ENCODE peak calls at places on chromosomes 16 and 17, in ten cellular contexts. One of them, this sample, is unnamed.

GRCh38 chr17:27670791-27671590 is 40.0 kb downstream of the LGALS9 start:
- DNase-seq in body of pancreas: no peak
- DNase-seq in nephron progenitor cell: no peak
- DNase-seq in breast epithelium: no peak
- DNase-seq in fibroblast of pulmonary artery: no peak
- DNase-seq in stomach: no peak
- DNase-seq in neural progenitor cell: no peak
- DNase-seq in fibroblast of mammary gland: no peak
- DNase-seq in CD8-positive, alpha-beta T cell: no peak
- DNase-seq in PC-9: no peak
- DNase-seq in this sample: no peak

GRCh38 chr17:74872313-74873035 is at the start of gene FDXR:
- DNase-seq in fibroblast of pulmonary artery: no peak
- DNase-seq in breast epithelium: no peak
- DNase-seq in PC-9: no peak
- DNase-seq in nephron progenitor cell: no peak
- DNase-seq in body of pancreas: no peak
- DNase-seq in neural progenitor cell: no peak
- DNase-seq in CD8-positive, alpha-beta T cell: peak; percentile 16
- DNase-seq in stomach: no peak
- DNase-seq in fibroblast of mammary gland: no peak
- DNase-seq in this sample: no peak

GRCh38 chr16:85245307-85246172 is 133.3 kb upstream of the CIBAR2 start:
- DNase-seq in stomach: peak; percentile 44
- DNase-seq in PC-9: peak; percentile 57
- DNase-seq in fibroblast of mammary gland: peak; percentile 72
- DNase-seq in nephron progenitor cell: peak; percentile 74
- DNase-seq in breast epithelium: no peak
- DNase-seq in fibroblast of pulmonary artery: peak; percentile 82
- DNase-seq in body of pancreas: peak; percentile 65
- DNase-seq in neural progenitor cell: peak; percentile 85
- DNase-seq in CD8-positive, alpha-beta T cell: peak; percentile 26
- DNase-seq in this sample: peak; percentile 84

GRCh38 chr17:7241783-7242716 is at the start of gene GABARAP:
- DNase-seq in fibroblast of mammary gland: peak; percentile 90
- DNase-seq in nephron progenitor cell: peak; percentile 96
- DNase-seq in neural progenitor cell: peak; percentile 96
- DNase-seq in body of pancreas: peak; percentile 95
- DNase-seq in breast epithelium: peak; percentile 97
- DNase-seq in stomach: peak; percentile 96
- DNase-seq in fibroblast of pulmonary artery: peak; percentile 95
- DNase-seq in CD8-positive, alpha-beta T cell: peak; percentile 90
- DNase-seq in PC-9: peak; percentile 91
- DNase-seq in this sample: peak; percentile 93

GRCh38 chr17:75036643-75037268 is 10.0 kb downstream of the ATP5PD start:
- DNase-seq in nephron progenitor cell: peak; percentile 14
- DNase-seq in neural progenitor cell: no peak
- DNase-seq in PC-9: peak; percentile 38
- DNase-seq in breast epithelium: peak; percentile 67
- DNase-seq in body of pancreas: peak; percentile 66
- DNase-seq in CD8-positive, alpha-beta T cell: peak; percentile 77
- DNase-seq in fibroblast of mammary gland: peak; percentile 97
- DNase-seq in stomach: peak; percentile 85
- DNase-seq in fibroblast of pulmonary artery: peak; percentile 90
- DNase-seq in this sample: peak; percentile 8

GRCh38 chr17:20257008-20257407 is 210.3 kb downstream of the LGALS9B start:
- DNase-seq in nephron progenitor cell: no peak
- DNase-seq in stomach: no peak
- DNase-seq in neural progenitor cell: no peak
- DNase-seq in body of pancreas: no peak
- DNase-seq in CD8-positive, alpha-beta T cell: no peak
- DNase-seq in breast epithelium: no peak
- DNase-seq in fibroblast of mammary gland: no peak
- DNase-seq in PC-9: no peak
- DNase-seq in fibroblast of pulmonary artery: no peak
- DNase-seq in this sample: no peak

GRCh38 chr17:9241371-9241712 is 220.0 kb downstream of the NTN1 start:
- DNase-seq in fibroblast of pulmonary artery: no peak
- DNase-seq in fibroblast of mammary gland: no peak
- DNase-seq in neural progenitor cell: no peak
- DNase-seq in PC-9: no peak
- DNase-seq in nephron progenitor cell: no peak
- DNase-seq in CD8-positive, alpha-beta T cell: no peak
- DNase-seq in breast epithelium: no peak
- DNase-seq in body of pancreas: no peak
- DNase-seq in stomach: peak; percentile 28
- DNase-seq in this sample: no peak

GRCh38 chr16:67865318-67865717 is 7.5 kb upstream of the EDC4 start:
- DNase-seq in body of pancreas: no peak
- DNase-seq in CD8-positive, alpha-beta T cell: no peak
- DNase-seq in breast epithelium: no peak
- DNase-seq in nephron progenitor cell: no peak
- DNase-seq in neural progenitor cell: peak; percentile 61
- DNase-seq in PC-9: no peak
- DNase-seq in fibroblast of pulmonary artery: peak; percentile 53
- DNase-seq in stomach: peak; percentile 34
- DNase-seq in fibroblast of mammary gland: peak; percentile 61
- DNase-seq in this sample: peak; percentile 50

GRCh38 chr16:53216798-53217197 is 162.0 kb downstream of the CHD9 start:
- DNase-seq in body of pancreas: no peak
- DNase-seq in fibroblast of pulmonary artery: no peak
- DNase-seq in nephron progenitor cell: no peak
- DNase-seq in fibroblast of mammary gland: no peak
- DNase-seq in CD8-positive, alpha-beta T cell: no peak
- DNase-seq in PC-9: no peak
- DNase-seq in stomach: no peak
- DNase-seq in breast epithelium: no peak
- DNase-seq in neural progenitor cell: no peak
- DNase-seq in this sample: no peak

GRCh38 chr16:4506450-4506849 is 30.3 kb downstream of the HMOX2 start:
- DNase-seq in CD8-positive, alpha-beta T cell: peak; percentile 41
- DNase-seq in stomach: peak; percentile 65
- DNase-seq in body of pancreas: peak; percentile 79
- DNase-seq in PC-9: peak; percentile 50
- DNase-seq in breast epithelium: no peak
- DNase-seq in neural progenitor cell: peak; percentile 85
- DNase-seq in fibroblast of pulmonary artery: peak; percentile 88
- DNase-seq in nephron progenitor cell: peak; percentile 49
- DNase-seq in fibroblast of mammary gland: peak; percentile 85
- DNase-seq in this sample: peak; percentile 90

GRCh38 chr17:57432507-57433277 is 176.4 kb downstream of the MSI2 start:
- DNase-seq in fibroblast of pulmonary artery: no peak
- DNase-seq in stomach: no peak
- DNase-seq in fibroblast of mammary gland: no peak
- DNase-seq in nephron progenitor cell: no peak
- DNase-seq in neural progenitor cell: no peak
- DNase-seq in body of pancreas: no peak
- DNase-seq in PC-9: no peak
- DNase-seq in breast epithelium: no peak
- DNase-seq in CD8-positive, alpha-beta T cell: no peak
- DNase-seq in this sample: no peak
- TF ChIP-seq CTCF in fibroblast of pulmonary artery: no peak
- TF ChIP-seq CTCF in stomach: no peak
- TF ChIP-seq CTCF in fibroblast of mammary gland: no peak
- TF ChIP-seq CTCF in nephron progenitor cell: no peak
- TF ChIP-seq CTCF in neural progenitor cell: no peak
- TF ChIP-seq CTCF in body of pancreas: no peak
- TF ChIP-seq CTCF in PC-9: no peak
- TF ChIP-seq CTCF in breast epithelium: no peak
- TF ChIP-seq CTCF in CD8-positive, alpha-beta T cell: no peak
- TF ChIP-seq CTCF in this sample: no peak

DNA sequence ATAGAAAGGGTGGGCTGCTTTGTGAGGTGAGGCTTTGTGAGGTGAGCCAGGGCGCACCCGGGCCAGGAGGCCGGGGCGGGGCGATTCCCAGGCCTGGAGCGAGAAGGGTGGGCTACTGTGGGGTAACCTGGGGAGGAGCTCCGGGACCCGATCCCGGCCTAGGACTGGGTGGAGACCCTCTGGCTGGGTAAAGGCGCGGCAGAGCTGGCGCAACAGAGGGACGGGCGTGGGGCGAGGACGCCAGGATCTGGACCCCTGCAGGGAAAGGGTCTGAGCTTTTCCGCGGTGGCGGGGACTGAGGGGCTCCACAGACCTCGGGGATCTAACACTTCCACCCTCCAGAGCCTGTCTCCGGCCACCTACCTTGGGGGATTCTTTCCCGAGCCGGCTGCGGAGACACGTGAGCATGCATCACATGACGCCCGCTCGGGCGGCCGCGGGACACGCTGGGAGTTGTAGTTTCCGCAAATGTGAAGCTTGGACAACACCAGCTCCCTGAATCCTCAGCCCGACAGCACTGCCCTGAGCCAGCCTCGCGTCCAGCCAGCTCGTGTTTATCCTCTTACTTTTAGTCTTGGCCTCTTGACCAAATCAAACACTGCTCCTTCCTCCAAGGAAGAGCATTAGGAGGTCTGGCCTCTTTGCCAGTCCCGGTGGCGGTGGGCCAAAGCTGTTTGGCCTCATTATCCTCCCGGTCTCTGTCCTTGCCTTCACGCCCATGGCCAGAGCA is at the start of gene SLC38A7:
- DNase-seq in fibroblast of mammary gland: peak; percentile 79
- DNase-seq in nephron progenitor cell: peak; percentile 83
- DNase-seq in breast epithelium: peak; percentile 85
- DNase-seq in CD8-positive, alpha-beta T cell: peak; percentile 54
- DNase-seq in PC-9: peak; percentile 72
- DNase-seq in body of pancreas: peak; percentile 84
- DNase-seq in fibroblast of pulmonary artery: peak; percentile 85
- DNase-seq in stomach: peak; percentile 87
- DNase-seq in neural progenitor cell: peak; percentile 92
- DNase-seq in this sample: peak; percentile 89
- TF ChIP-seq CTCF in fibroblast of mammary gland: no peak
- TF ChIP-seq CTCF in nephron progenitor cell: no peak
- TF ChIP-seq CTCF in breast epithelium: no peak
- TF ChIP-seq CTCF in CD8-positive, alpha-beta T cell: no peak
- TF ChIP-seq CTCF in PC-9: no peak
- TF ChIP-seq CTCF in body of pancreas: no peak
- TF ChIP-seq CTCF in fibroblast of pulmonary artery: no peak
- TF ChIP-seq CTCF in stomach: no peak
- TF ChIP-seq CTCF in neural progenitor cell: no peak
- TF ChIP-seq CTCF in this sample: no peak

DNA sequence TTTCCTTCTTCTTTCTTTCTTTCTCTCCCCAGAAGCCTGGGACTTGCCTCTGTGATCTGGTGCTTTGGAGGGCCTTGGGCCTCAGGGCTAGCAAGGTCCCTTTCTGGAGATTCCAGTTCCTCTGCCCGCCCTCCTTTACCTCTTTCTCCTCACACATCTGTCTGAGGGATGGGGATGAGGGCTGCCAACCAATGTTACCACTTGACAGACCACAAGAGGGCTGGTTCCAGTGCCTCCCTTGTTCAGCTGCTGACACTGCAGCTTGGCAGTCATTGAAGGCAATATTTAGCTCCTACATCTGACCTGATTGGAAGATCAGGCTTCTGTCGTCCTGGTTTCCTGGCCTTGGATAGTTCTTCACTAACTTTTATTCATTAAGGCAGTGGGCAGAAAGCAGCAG is 3.6 kb upstream of the ZNF652 start:
- DNase-seq in CD8-positive, alpha-beta T cell: no peak
- DNase-seq in stomach: no peak
- DNase-seq in PC-9: no peak
- DNase-seq in breast epithelium: no peak
- DNase-seq in fibroblast of mammary gland: peak; percentile 22
- DNase-seq in fibroblast of pulmonary artery: peak; percentile 30
- DNase-seq in nephron progenitor cell: no peak
- DNase-seq in body of pancreas: no peak
- DNase-seq in neural progenitor cell: peak; percentile 61
- DNase-seq in this sample: peak; percentile 27
- TF ChIP-seq CTCF in CD8-positive, alpha-beta T cell: no peak
- TF ChIP-seq CTCF in stomach: peak; percentile 10
- TF ChIP-seq CTCF in PC-9: no peak
- TF ChIP-seq CTCF in breast epithelium: no peak
- TF ChIP-seq CTCF in fibroblast of mammary gland: no peak
- TF ChIP-seq CTCF in fibroblast of pulmonary artery: peak; percentile 14
- TF ChIP-seq CTCF in nephron progenitor cell: no peak
- TF ChIP-seq CTCF in body of pancreas: no peak
- TF ChIP-seq CTCF in neural progenitor cell: peak; percentile 36
- TF ChIP-seq CTCF in this sample: no peak

GRCh38 chr17:17800504-17801021 is 36.2 kb downstream of the SREBF1 start:
- DNase-seq in breast epithelium: no peak
- DNase-seq in PC-9: no peak
- DNase-seq in body of pancreas: no peak
- DNase-seq in stomach: no peak
- DNase-seq in nephron progenitor cell: no peak
- DNase-seq in fibroblast of pulmonary artery: no peak
- DNase-seq in fibroblast of mammary gland: no peak
- DNase-seq in neural progenitor cell: no peak
- DNase-seq in CD8-positive, alpha-beta T cell: no peak
- DNase-seq in this sample: no peak
- TF ChIP-seq CTCF in breast epithelium: no peak
- TF ChIP-seq CTCF in PC-9: no peak
- TF ChIP-seq CTCF in body of pancreas: no peak
- TF ChIP-seq CTCF in stomach: no peak
- TF ChIP-seq CTCF in nephron progenitor cell: no peak
- TF ChIP-seq CTCF in fibroblast of pulmonary artery: no peak
- TF ChIP-seq CTCF in fibroblast of mammary gland: no peak
- TF ChIP-seq CTCF in neural progenitor cell: no peak
- TF ChIP-seq CTCF in CD8-positive, alpha-beta T cell: no peak
- TF ChIP-seq CTCF in this sample: no peak

DNA sequence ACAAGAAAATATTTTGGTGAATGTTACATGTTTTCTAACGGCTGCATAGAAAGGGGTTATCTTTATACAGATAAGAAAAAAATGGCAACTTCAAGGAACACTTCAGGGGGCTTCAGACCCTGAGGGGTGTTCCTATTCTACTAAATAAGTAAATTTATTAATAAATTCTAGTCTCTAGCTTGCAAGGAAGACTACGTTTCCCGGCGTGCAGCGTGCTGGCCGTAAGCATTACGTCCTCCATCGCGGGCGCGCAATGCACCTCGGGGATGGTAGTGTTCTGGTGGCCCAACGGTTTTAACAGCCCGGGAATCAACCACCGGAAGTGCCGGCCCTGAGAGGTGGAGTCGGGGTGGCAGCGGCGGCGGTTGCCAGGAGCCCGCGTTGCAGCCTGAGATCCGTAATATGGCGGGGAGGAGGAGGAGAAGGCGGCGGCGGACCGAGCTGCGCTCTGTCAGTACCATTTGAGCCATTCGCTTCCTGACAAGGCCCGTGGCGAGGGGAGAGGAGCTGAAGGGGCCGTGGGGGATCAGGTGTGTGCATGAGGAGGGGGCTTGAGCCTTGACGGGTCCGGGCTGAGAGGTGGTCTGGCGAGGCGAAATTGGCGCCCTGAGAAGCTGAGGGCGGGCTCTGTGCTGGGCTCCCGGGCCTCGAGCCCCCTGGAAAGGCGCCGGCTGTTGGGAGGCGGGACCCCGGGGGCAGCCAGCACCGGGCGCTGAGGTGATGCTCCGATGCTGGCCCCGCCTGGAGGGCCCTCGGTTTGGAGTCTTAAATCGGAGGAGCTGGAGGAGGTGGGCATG is at the start of gene CCP110:
- DNase-seq in breast epithelium: peak; percentile 97
- DNase-seq in fibroblast of pulmonary artery: peak; percentile 97
- DNase-seq in body of pancreas: peak; percentile 96
- DNase-seq in PC-9: peak; percentile 96
- DNase-seq in stomach: peak; percentile 98
- DNase-seq in nephron progenitor cell: peak; percentile 90
- DNase-seq in fibroblast of mammary gland: peak; percentile 95
- DNase-seq in neural progenitor cell: peak; percentile 98
- DNase-seq in CD8-positive, alpha-beta T cell: peak; percentile 90
- DNase-seq in this sample: peak; percentile 98
- TF ChIP-seq CTCF in breast epithelium: no peak
- TF ChIP-seq CTCF in fibroblast of pulmonary artery: no peak
- TF ChIP-seq CTCF in body of pancreas: no peak
- TF ChIP-seq CTCF in PC-9: no peak
- TF ChIP-seq CTCF in stomach: no peak
- TF ChIP-seq CTCF in nephron progenitor cell: no peak
- TF ChIP-seq CTCF in fibroblast of mammary gland: no peak
- TF ChIP-seq CTCF in neural progenitor cell: no peak
- TF ChIP-seq CTCF in CD8-positive, alpha-beta T cell: no peak
- TF ChIP-seq CTCF in this sample: no peak